ENCODE peak calls at places on chromosomes 16 and 17, in four cellular contexts. One of them, this sample, is unnamed.

GRCh38 chr16:4800290-4801041 is 2.0 kb downstream of the ROGDI start:
- DNase-seq in IMR-90: no peak
- DNase-seq in lower leg skin: no peak
- DNase-seq in heart left ventricle: peak
- DNase-seq in this sample: peak

GRCh38 chr17:77436058-77436442 is 295.3 kb downstream of the SEC14L1 start:
- DNase-seq in IMR-90: peak
- DNase-seq in lower leg skin: no peak
- DNase-seq in heart left ventricle: peak
- DNase-seq in this sample: no peak

GRCh38 chr16:11737678-11738077 is 5.0 kb downstream of the TXNDC11 start:
- DNase-seq in IMR-90: no peak
- DNase-seq in lower leg skin: no peak
- DNase-seq in heart left ventricle: no peak
- DNase-seq in this sample: no peak

GRCh38 chr17:6160188-6160555 is 90.0 kb downstream of the WSCD1 start:
- DNase-seq in IMR-90: no peak
- DNase-seq in lower leg skin: no peak
- DNase-seq in heart left ventricle: no peak
- DNase-seq in this sample: no peak

GRCh38 chr17:79272666-79273219 is 198.1 kb downstream of the ENGASE start:
- DNase-seq in IMR-90: peak
- DNase-seq in lower leg skin: no peak
- DNase-seq in heart left ventricle: no peak
- DNase-seq in this sample: no peak

GRCh38 chr16:9072806-9073341 is 18.6 kb upstream of the HAPSTR1 start:
- DNase-seq in IMR-90: peak
- DNase-seq in lower leg skin: no peak
- DNase-seq in heart left ventricle: no peak
- DNase-seq in this sample: no peak

GRCh38 chr16:63913278-63913677 is 1208.6 kb downstream of the CDH11 start:
- DNase-seq in IMR-90: no peak
- DNase-seq in lower leg skin: no peak
- DNase-seq in heart left ventricle: no peak
- DNase-seq in this sample: no peak

GRCh38 chr16:85350973-85351372 is 238.7 kb upstream of the CIBAR2 start:
- DNase-seq in IMR-90: peak
- DNase-seq in lower leg skin: peak
- DNase-seq in heart left ventricle: peak
- DNase-seq in this sample: peak

GRCh38 chr16:71528257-71528656 is 2.0 kb downstream of the CHST4 start:
- DNase-seq in IMR-90: no peak
- DNase-seq in lower leg skin: no peak
- DNase-seq in heart left ventricle: no peak
- DNase-seq in this sample: no peak

GRCh38 chr17:21512307-21513011 is 136.3 kb downstream of the KCNJ12 start:
- DNase-seq in IMR-90: no peak
- DNase-seq in lower leg skin: no peak
- DNase-seq in heart left ventricle: no peak
- DNase-seq in this sample: no peak

DNA sequence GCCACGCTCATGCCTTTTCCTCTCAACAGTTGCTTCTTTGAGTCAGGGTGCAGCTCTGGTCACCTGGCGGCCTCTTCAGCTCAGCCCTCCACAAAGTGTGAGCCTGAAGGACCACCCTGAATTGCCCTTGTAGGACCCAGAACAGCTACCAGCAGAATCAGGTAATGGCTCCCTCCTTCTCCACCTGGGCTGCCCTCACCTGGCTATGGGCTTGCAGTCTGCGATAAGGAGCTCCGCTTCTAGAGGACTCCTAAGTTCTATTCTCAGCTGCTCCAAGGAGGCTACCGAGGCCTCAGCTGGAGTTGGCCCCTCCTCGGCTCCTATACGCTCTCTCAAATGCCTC is 13.4 kb downstream of the SMIM5 start:
- DNase-seq in IMR-90: no peak
- DNase-seq in lower leg skin: no peak
- DNase-seq in heart left ventricle: no peak
- DNase-seq in this sample: no peak
- H3K4me3 ChIP-seq in IMR-90: no peak
- H3K4me3 ChIP-seq in lower leg skin: no peak
- H3K4me3 ChIP-seq in heart left ventricle: no peak
- H3K4me3 ChIP-seq in this sample: no peak

GRCh38 chr16:1770328-1771071 is 843 bp downstream of the NME3 start:
- DNase-seq in IMR-90: peak
- DNase-seq in lower leg skin: no peak
- DNase-seq in heart left ventricle: peak
- DNase-seq in this sample: peak
- TF ChIP-seq POLR2A in IMR-90: no peak
- TF ChIP-seq POLR2A in lower leg skin: no peak
- TF ChIP-seq POLR2A in heart left ventricle: no peak
- TF ChIP-seq POLR2A in this sample: no peak

DNA sequence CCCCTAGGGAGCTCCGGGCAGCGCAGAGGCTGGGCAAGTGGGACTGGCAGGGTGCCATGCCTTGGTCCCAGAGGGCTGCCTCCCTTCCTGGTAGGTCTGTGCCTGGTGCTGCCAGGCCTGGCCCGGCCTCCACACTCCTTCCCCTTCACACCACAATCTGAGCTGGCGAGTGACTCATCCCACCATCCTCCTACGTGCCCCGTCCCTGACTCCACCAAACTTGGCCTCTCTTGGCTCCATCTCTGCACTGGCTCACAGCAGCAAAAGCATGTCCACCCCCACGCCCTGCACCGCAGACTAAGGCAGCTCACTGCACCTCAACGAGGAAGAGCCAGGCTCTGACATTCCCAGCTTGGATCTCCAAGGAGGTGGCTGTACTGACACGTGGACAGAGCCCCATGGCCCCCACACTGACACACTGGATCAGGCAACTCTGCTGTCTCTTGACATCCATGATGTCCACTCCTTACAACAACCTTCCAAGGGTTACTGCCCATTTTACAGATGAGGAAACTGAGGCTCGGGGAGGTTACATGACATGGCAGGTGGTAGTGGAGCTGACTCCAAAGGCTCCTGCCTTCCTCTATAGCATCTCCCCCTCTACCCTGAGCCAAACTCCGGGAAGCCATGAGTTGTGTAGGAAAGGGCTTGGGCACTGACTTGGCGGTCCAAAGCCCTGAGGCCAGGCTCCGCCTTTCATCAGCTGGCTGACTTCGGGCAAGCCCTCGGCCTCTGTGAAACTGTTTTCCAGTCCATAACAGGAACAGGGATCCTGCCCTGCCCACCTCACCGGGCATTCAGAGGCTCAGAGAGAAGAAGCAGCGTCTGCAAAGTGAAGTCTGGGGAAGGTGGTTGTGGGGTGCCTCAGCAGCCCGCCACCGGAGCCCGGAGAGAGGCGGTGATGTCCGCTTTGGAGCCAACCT is 20.1 kb upstream of the KRT19 start:
- DNase-seq in IMR-90: peak
- DNase-seq in lower leg skin: peak
- DNase-seq in heart left ventricle: peak
- DNase-seq in this sample: peak
- H3K4me3 ChIP-seq in IMR-90: no peak
- H3K4me3 ChIP-seq in lower leg skin: no peak
- H3K4me3 ChIP-seq in heart left ventricle: peak
- H3K4me3 ChIP-seq in this sample: peak

DNA sequence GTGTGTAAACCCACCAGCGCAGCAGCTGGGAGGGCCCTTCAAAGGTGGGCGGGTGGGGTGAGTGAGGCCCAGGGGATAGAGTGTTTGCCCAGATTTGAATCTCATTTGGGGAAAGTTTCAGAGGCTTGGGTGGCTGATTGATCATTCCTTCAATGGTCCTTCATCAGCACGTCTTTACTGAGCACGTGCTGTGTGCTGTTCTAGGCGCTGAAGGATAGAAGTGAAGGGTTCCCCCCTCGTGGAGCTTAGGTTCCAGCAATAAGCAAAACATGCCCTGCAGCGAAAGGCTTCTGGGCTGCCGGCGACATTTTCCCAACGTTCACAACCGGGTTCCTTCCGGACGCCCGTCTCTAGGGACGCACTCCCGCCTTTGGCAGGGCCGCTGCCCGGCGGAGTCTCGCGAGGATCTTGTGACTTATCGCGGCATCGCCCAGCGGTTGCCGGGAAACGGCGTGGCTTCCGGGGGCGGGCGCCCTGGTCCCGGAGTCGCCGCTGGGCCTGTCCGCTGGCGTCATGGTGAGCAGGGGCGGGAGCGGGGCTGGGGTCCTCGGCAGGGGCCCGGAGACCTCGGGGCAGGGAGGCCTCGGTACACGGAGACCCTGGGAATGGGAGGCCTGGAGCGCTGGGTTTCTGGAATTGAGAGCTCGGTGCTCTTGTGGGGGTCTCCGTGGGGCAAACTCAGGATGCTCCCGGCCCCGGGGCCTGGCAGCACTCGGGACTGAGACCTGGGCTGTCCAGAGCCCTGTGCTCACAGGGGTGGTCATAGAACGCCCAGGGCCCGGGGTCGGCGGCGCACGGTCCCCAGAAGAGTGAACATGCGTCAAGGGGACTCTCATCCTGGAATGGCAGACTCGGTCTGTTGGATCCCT is 3.2 kb upstream of the DBNDD1 start:
- DNase-seq in IMR-90: peak
- DNase-seq in lower leg skin: peak
- DNase-seq in heart left ventricle: peak
- DNase-seq in this sample: peak
- TF ChIP-seq POLR2A in IMR-90: no peak
- TF ChIP-seq POLR2A in lower leg skin: no peak
- TF ChIP-seq POLR2A in heart left ventricle: no peak
- TF ChIP-seq POLR2A in this sample: peak